ENCODE peak calls at places on chromosomes 11 and 22, in four cellular contexts. F, O, E and J are unnamed samples.

GRCh38 chr22:44454113-44454769 is 43.8 kb downstream of the RTL6 start:
- DNase-seq in F (no peak), E (no peak), O (peak; percentile 7), J (no peak)

GRCh38 chr22:31090217-31091085 is 9.3 kb downstream of the SMTN start:
- DNase-seq in F (no peak), O (no peak), E (no peak), J (no peak)

GRCh38 chr22:43835166-43835565 is 23.1 kb upstream of the EFCAB6 start:
- DNase-seq in E (no peak), F (no peak), O (no peak), J (no peak)

GRCh38 chr11:122696662-122697061 is 41.1 kb downstream of the UBASH3B start:
- DNase-seq in O (no peak), E (no peak), F (no peak), J (no peak)

GRCh38 chr22:22836635-22837034 is 51.0 kb upstream of the IGLL5 start:
- DNase-seq in F (peak; percentile 6), E (peak; percentile 13), O (no peak), J (peak; percentile 46)

GRCh38 chr11:68651208-68651984 is 32.9 kb upstream of the GAL start:
- DNase-seq in F (no peak), E (peak; percentile 17), O (no peak), J (peak; percentile 27)

GRCh38 chr22:35424081-35424480 is 24.1 kb downstream of the MCM5 start:
- DNase-seq in O (no peak), F (no peak), E (no peak), J (no peak)

GRCh38 chr11:10886652-10887250 is 28.9 kb upstream of the ZBED5 start:
- DNase-seq in F (no peak), O (no peak), E (no peak), J (no peak)

GRCh38 chr11:125926682-125927081 is 19.2 kb upstream of the VSIG10L2 start:
- DNase-seq in E (no peak), O (no peak), F (no peak), J (no peak)

GRCh38 chr11:71330349-71330748 is 78.0 kb upstream of the SHANK2 start:
- DNase-seq in E (no peak), F (no peak), O (peak; percentile 19), J (no peak)

GRCh38 chr11:69380921-69381581 is 87.1 kb downstream of the MYEOV start:
- DNase-seq in O (peak; percentile 24), F (no peak), E (no peak), J (no peak)

DNA sequence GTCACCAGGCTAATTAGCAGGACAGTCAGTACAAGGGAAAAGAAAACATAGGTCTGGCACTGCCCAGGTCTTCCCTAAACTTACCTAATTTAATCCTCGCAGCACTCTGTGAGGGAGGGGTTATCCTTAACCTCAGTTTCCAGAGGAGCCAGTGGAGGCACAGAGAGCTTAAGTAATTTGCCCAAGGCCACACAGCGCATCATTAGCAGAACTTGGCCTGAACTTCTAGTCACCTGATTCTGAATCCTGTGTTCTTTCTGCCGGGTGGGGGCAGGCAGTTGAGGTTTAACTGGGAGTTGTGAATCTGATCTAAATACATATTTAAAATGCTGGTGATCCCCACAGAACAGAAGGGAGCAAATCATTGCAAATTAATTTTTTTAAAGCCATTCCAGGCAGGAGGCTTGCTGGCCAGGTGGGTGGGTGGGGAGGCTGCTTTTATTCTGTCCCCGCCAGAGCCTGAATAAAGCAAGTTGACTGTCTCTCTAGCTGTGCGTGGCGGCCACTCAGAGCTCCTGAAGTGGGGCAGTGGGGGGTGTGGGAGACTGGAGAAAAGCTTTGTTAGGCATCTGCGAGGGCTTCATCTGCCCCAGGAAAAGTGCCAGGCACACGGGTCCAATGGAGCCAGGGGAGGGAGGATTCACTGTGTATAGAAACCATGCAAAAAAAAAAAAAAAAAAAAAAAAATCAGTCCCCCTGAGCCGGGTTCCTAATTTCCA is 66.1 kb downstream of the NFAM1 start:
- DNase-seq in F (no peak), O (no peak), E (no peak), J (no peak)
- H3K4me3 ChIP-seq in F (no peak overlapping the region), O (no peak overlapping the region), E (no peak overlapping the region), J (no peak overlapping the region)

DNA sequence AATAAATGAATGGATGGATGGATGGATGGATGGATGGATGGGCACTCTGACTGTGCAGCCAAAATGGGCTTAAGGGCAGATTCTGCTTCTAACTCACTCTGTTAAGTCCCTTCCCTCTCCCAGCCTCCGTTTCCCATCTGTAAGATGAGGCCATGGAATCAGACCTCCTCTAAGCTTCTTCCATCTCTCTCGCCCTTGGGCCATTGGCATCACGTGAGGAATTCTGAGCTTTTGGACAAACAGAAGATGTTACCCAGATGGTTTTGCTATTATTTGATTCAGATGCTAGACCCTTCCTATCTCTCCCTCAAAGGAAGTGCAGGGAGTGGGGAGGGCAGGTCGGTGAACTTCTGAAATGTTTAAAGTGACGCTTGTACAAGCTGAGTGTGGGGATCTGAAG is 4.0 kb upstream of the CYTH4 start:
- DNase-seq in F (no peak), O (no peak), E (no peak), J (no peak)
- TF ChIP-seq CTCF in F (no peak), O (no peak), E (no peak), J (no peak)

GRCh38 chr22:48254311-48254873 is 1491.9 kb downstream of the TBC1D22A start:
- DNase-seq in O (no peak), F (peak; percentile 20), E (no peak), J (no peak)
- H3K4me3 ChIP-seq in O (no peak overlapping the region), F (no peak overlapping the region), E (no peak overlapping the region), J (no peak overlapping the region)

GRCh38 chr11:8387693-8388092 is 124.0 kb upstream of the LMO1 start:
- DNase-seq in F (no peak), O (no peak), E (no peak), J (no peak)

GRCh38 chr11:8384199-8384821 is 120.6 kb upstream of the LMO1 start:
- DNase-seq in F (peak; percentile 22), E (no peak), O (peak; percentile 61), J (peak; percentile 47)

GRCh38 chr11:8387141-8387540 is 123.5 kb upstream of the LMO1 start:
- DNase-seq in F (no peak), O (no peak), E (no peak), J (no peak)

GRCh38 chr11:8383627-8384026 is 119.9 kb upstream of the LMO1 start:
- DNase-seq in O (no peak), E (no peak), F (no peak), J (no peak)

GRCh38 chr11:8386134-8386864 is 122.6 kb upstream of the LMO1 start:
- DNase-seq in O (no peak), E (no peak), F (no peak), J (no peak)
- TF ChIP-seq CTCF in O (no peak), E (no peak), F (no peak), J (no peak)

GRCh38 chr11:61626580-61627380 is 45.9 kb upstream of the SYT7 start:
- DNase-seq in O (peak; percentile 89), F (no peak), E (peak; percentile 64), J (peak; percentile 27)
- H3K4me3 ChIP-seq in O (no peak overlapping the region), F (no peak overlapping the region), E (no peak overlapping the region), J (no peak overlapping the region)

GRCh38 chr22:20882855-20883254 is 24.0 kb downstream of the SNAP29 start:
- DNase-seq in O (no peak), F (no peak), E (no peak), J (no peak)

GRCh38 chr22:20884454-20884853 is 25.6 kb downstream of the SNAP29 start:
- DNase-seq in F (no peak), E (no peak), O (no peak), J (no peak)

GRCh38 chr22:20887375-20887774 is 28.6 kb downstream of the SNAP29 start:
- DNase-seq in O (no peak), F (peak; percentile 6), E (no peak), J (no peak)

GRCh38 chr22:20885017-20885556 is 26.3 kb downstream of the SNAP29 start:
- DNase-seq in E (no peak), F (no peak), O (no peak), J (no peak)

GRCh38 chr22:20885557-20886323 is 26.9 kb downstream of the SNAP29 start:
- DNase-seq in O (peak; percentile 83), E (peak; percentile 90), F (peak; percentile 85), J (peak; percentile 93)
- TF ChIP-seq CTCF in O (no peak), E (peak; percentile 93), F (peak; percentile 86), J (peak; percentile 97)

DNA sequence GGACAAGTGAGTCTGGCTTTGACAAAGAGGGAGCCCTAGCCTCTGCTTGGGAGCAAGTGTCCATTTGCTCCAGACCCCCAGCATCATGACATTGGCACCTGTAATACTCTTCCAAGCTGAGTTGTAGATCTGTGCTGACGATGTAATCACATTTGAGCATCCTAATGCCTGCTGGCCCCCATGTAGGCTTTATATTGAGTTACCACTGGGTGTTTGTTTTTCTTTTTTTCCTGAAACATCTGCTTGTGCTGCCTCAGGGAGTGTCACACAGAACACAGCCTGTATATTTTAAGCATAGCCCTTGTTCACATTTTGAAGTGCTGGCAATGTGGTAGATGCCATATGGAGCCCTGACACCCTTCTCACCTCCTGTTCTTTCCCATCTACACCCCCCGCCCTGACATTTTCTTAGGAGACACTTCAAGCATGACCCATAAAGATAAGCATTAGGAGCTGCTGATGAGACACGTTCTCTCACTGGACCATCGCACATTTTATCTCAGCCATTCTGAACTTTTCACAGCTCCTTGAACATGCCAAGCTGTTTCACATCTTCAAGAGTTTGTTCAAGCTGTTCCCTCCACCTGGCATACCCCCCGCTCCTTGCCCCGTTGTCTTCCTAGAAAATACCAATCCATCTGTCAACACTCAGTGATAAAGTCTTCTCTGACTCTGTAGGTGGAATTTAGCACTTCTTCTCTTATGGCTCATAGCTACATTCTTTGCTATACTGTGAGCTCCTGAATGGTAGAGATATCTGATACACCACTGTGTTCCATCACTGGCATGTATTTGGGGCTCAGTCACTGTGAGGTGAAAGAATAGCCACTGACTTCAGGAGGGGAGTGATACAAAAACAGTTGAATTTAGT is 128.7 kb downstream of the TRIM44 start:
- DNase-seq in O (no peak), E (peak; percentile 38), F (no peak), J (peak; percentile 45)
- H3K4me3 ChIP-seq in O (no peak overlapping the region), E (no peak overlapping the region), F (no peak overlapping the region), J (no peak overlapping the region)

GRCh38 chr11:124195419-124195734 is 12.2 kb downstream of the OR10D3 start:
- DNase-seq in F (no peak), O (no peak), E (no peak), J (no peak)
- TF ChIP-seq CTCF in F (no peak), O (no peak), E (no peak), J (no peak)